ENCODE peak calls at places on chromosomes 7 and 10, in five cellular contexts. H is CD8-positive, alpha-beta T cell; I is ovary; C is fibroblast of the aortic adventitia; K is pancreas. P is an unnamed sample.

GRCh38 chr7:129480674-129481363 is 21.5 kb upstream of the SMKR1 start:
- DNase-seq in H (no peak), K (no peak), C (no peak), I (no peak), P (no peak)

GRCh38 chr10:75395171-75395954 is 6.2 kb downstream of the ZNF503 start:
- DNase-seq in K (peak; percentile 63), I (peak; percentile 63), H (no peak), C (peak; percentile 56), P (peak; percentile 51)

GRCh38 chr7:30980751-30981150 is 17.0 kb downstream of the GHRHR start:
- DNase-seq in I (no peak), K (no peak), H (no peak), C (no peak), P (no peak)

GRCh38 chr10:6778992-6779701 is 199.1 kb upstream of the PRKCQ start:
- DNase-seq in K (no peak), I (no peak), C (peak; percentile 92), H (no peak), P (peak; percentile 95)

GRCh38 chr7:150586778-150587152 is 19.6 kb downstream of the GIMAP4 start:
- DNase-seq in H (no peak), K (no peak), C (no peak), I (peak; percentile 21), P (no peak)

GRCh38 chr7:130367088-130367755 is 13.1 kb upstream of the CPA1 start:
- DNase-seq in K (no peak), I (peak; percentile 7), C (no peak), H (no peak), P (no peak)

GRCh38 chr10:62018141-62018911 is 116.8 kb downstream of the ARID5B start:
- DNase-seq in K (peak; percentile 16), C (no peak), H (no peak), I (no peak), P (no peak)

GRCh38 chr7:113134025-113134424 is 15.7 kb upstream of the SMIM30 start:
- DNase-seq in K (no peak), I (no peak), C (no peak), H (no peak), P (no peak)

GRCh38 chr7:50119815-50120637 is 27.0 kb upstream of the ZPBP start:
- DNase-seq in I (no peak), C (no peak), K (no peak), H (peak; percentile 15), P (no peak)

GRCh38 chr10:103467391-103467790 is 8.7 kb upstream of the CALHM1 start:
- DNase-seq in H (no peak), K (no peak), I (no peak), C (no peak), P (no peak)

GRCh38 chr10:114550756-114551290 is 107.3 kb downstream of the ABLIM1 start:
- DNase-seq in I (no peak), C (peak; percentile 65), K (no peak), H (no peak), P (peak; percentile 55)
- H3K4me3 ChIP-seq in I (no peak overlapping the region), C (peak overlapping the region; percentile 56), K (no peak overlapping the region), H (no peak overlapping the region), P (peak overlapping the region; percentile 20)

GRCh38 chr7:22433710-22434460 is 66.1 kb downstream of the STEAP1B start:
- DNase-seq in K (no peak), I (peak; percentile 22), H (no peak), C (peak; percentile 10), P (peak; percentile 60)
- TF ChIP-seq CTCF in K (no peak), I (no peak), H (no peak), C (no peak), P (no peak)

GRCh38 chr10:22476601-22477364 is 131.5 kb downstream of the SPAG6 start:
- DNase-seq in C (no peak), K (no peak), I (no peak), H (no peak), P (no peak)
- H3K4me3 ChIP-seq in C (no peak overlapping the region), K (no peak overlapping the region), I (peak overlapping the region; percentile 36), H (peak overlapping the region; percentile 33), P (peak overlapping the region; percentile 1)

GRCh38 chr7:158760445-158760764 is 55.8 kb upstream of the NCAPG2 start:
- DNase-seq in H (no peak), C (no peak), I (no peak), K (no peak), P (no peak)
- TF ChIP-seq CTCF in H (no peak), C (no peak), I (no peak), K (no peak), P (no peak)

GRCh38 chr10:53463539-53463938 is 691.0 kb upstream of the MBL2 start:
- DNase-seq in C (no peak), H (no peak), I (no peak), K (no peak), P (no peak)

GRCh38 chr10:53453196-53453595 is 680.6 kb upstream of the MBL2 start:
- DNase-seq in K (no peak), H (no peak), C (no peak), I (no peak), P (no peak)

DNA sequence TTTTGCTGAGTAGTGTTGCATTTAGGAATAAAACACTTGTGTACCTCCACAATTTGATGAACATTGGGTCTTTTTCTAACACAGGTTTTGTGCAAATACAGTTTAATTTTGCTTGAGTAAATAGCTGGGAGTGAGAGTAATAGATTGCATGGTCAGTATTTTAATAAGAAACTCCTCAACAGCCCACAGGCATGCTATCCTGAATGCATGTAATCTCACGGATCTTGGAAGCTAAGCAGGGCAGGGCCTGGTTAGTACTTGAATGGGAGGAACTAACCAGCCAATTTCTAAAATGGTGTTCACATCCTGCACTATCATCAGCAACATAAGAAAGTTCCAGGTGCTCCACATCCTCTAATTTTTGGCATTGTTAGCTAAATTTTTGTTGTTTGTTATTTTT is 685.4 kb upstream of the MBL2 start:
- DNase-seq in H (no peak), C (no peak), I (no peak), K (no peak), P (no peak)
- H3K4me3 ChIP-seq in H (no peak overlapping the region), C (no peak overlapping the region), I (no peak overlapping the region), K (no peak overlapping the region), P (no peak overlapping the region)

DNA sequence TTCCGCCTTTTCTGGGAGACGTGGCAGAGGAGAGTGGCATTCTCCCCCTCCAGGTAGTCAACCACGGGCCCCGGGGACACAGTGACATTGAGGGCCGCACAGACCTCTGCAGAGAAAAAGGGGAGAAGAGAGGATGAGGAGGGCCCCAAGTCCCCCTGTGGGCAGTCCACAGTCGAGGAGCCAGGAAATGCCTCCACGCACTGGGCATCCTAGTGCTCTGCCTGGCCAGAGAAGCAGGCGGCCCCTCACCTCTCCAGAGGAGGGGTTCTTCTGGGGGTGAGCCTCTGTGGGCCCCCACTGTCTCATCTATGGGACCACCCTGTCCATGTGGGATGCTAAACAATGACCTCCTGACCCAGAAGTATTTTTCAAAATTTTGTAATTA is 7.4 kb downstream of the VSTM4 start:
- DNase-seq in I (no peak), C (no peak), K (no peak), H (no peak), P (no peak)
- TF ChIP-seq CTCF in I (no peak), C (no peak), K (no peak), H (no peak), P (no peak)

GRCh38 chr7:152006336-152006735 is 19.1 kb upstream of the GALNT11 start:
- DNase-seq in I (no peak), K (no peak), H (no peak), C (peak; percentile 46), P (no peak)
- H3K4me3 ChIP-seq in I (no peak overlapping the region), K (no peak overlapping the region), H (no peak overlapping the region), C (no peak overlapping the region), P (no peak overlapping the region)

GRCh38 chr10:58253184-58253583 is 14.5 kb downstream of the IPMK start:
- DNase-seq in C (no peak), H (no peak), I (no peak), K (no peak), P (no peak)

GRCh38 chr10:58264780-58265179 is 2.9 kb downstream of the IPMK start:
- DNase-seq in I (no peak), H (no peak), C (no peak), K (no peak), P (no peak)

GRCh38 chr10:58260334-58260733 is 7.4 kb downstream of the IPMK start:
- DNase-seq in C (no peak), I (no peak), H (no peak), K (no peak), P (no peak)

GRCh38 chr10:58254644-58255043 is 13.1 kb downstream of the IPMK start:
- DNase-seq in C (no peak), K (no peak), I (no peak), H (no peak), P (no peak)

GRCh38 chr10:58258977-58259692 is 8.6 kb downstream of the IPMK start:
- DNase-seq in K (no peak), I (no peak), C (no peak), H (no peak), P (no peak)
- TF ChIP-seq CTCF in K (no peak), I (no peak), C (peak; percentile 12), H (no peak), P (peak; percentile 29)

DNA sequence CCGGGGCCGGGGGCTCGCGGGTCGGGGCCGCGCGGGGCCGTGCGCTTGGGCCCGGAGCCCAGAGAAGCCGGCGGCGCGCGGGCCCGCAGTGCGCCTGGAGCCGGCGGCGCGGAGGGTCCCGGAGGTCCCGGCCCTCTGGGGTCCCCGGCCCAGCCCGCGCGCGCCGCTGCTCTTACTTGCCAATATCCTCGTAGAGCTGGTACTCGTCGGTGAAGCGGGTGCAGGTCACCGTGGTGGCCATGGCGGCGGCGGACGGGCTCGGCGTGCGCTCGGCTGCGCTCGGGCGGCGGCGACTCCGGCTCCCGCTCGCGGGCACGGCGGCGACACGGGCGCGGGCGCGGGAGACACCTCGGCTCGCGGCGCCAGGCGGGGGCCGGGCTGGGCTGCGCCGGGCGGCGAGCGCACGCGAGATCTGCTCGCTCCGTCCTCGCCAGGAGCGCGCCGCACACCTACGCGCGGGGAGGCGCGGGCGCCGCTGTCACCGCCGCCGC is at the start of gene CAMK2B:
- DNase-seq in K (no peak), H (no peak), I (no peak), C (no peak), P (no peak)
- H3K4me3 ChIP-seq in K (no peak within 1 kb of the TSS), H (no peak within 1 kb of the TSS), I (no peak within 1 kb of the TSS), C (peak within 1 kb of the TSS; percentile 50), P (no peak within 1 kb of the TSS)